ENCODE peak calls at places on chromosomes 2 and 18, in eight cellular contexts. One of them, this sample, is unnamed. For H3K36me3, the result is how much of the 10 kb centered on the place peaks cover.

GRCh38 chr18:40824291-40824690 is 1130.7 kb upstream of the PIK3C3 start:
- DNase-seq in right atrium auricular region: no peak
- DNase-seq in HCT116: no peak
- DNase-seq in endothelial cell of umbilical vein: no peak
- DNase-seq in breast epithelium: no peak
- DNase-seq in GM23338: no peak
- DNase-seq in left ventricle myocardium inferior: no peak
- DNase-seq in heart left ventricle: no peak
- DNase-seq in this sample: no peak

GRCh38 chr2:2719015-2719414 is 387.9 kb upstream of the MYT1L start:
- DNase-seq in HCT116: no peak
- DNase-seq in endothelial cell of umbilical vein: no peak
- DNase-seq in GM23338: no peak
- DNase-seq in left ventricle myocardium inferior: no peak
- DNase-seq in breast epithelium: no peak
- DNase-seq in heart left ventricle: no peak
- DNase-seq in right atrium auricular region: no peak
- DNase-seq in this sample: no peak

GRCh38 chr2:199907008-199907714 is 3.9 kb upstream of the C2orf69 start:
- DNase-seq in left ventricle myocardium inferior: no peak
- DNase-seq in breast epithelium: no peak
- DNase-seq in right atrium auricular region: no peak
- DNase-seq in heart left ventricle: no peak
- DNase-seq in GM23338: no peak
- DNase-seq in HCT116: no peak
- DNase-seq in endothelial cell of umbilical vein: no peak
- DNase-seq in this sample: no peak

GRCh38 chr2:83585250-83585649 is 873.8 kb downstream of the SUCLG1 start:
- DNase-seq in endothelial cell of umbilical vein: peak
- DNase-seq in heart left ventricle: no peak
- DNase-seq in HCT116: no peak
- DNase-seq in left ventricle myocardium inferior: no peak
- DNase-seq in right atrium auricular region: no peak
- DNase-seq in breast epithelium: no peak
- DNase-seq in GM23338: no peak
- DNase-seq in this sample: no peak

GRCh38 chr2:204625135-204625534 is 79.9 kb downstream of the PARD3B start:
- DNase-seq in breast epithelium: no peak
- DNase-seq in heart left ventricle: no peak
- DNase-seq in left ventricle myocardium inferior: no peak
- DNase-seq in endothelial cell of umbilical vein: peak
- DNase-seq in GM23338: peak
- DNase-seq in right atrium auricular region: no peak
- DNase-seq in HCT116: no peak
- DNase-seq in this sample: no peak

GRCh38 chr2:44833123-44834069 is 108.1 kb upstream of the SIX3 start:
- DNase-seq in left ventricle myocardium inferior: no peak
- DNase-seq in breast epithelium: no peak
- DNase-seq in right atrium auricular region: no peak
- DNase-seq in HCT116: no peak
- DNase-seq in GM23338: no peak
- DNase-seq in endothelial cell of umbilical vein: no peak
- DNase-seq in heart left ventricle: no peak
- DNase-seq in this sample: no peak

GRCh38 chr2:46034535-46034934 is 262.7 kb upstream of the EPAS1 start:
- DNase-seq in left ventricle myocardium inferior: peak
- DNase-seq in right atrium auricular region: no peak
- DNase-seq in heart left ventricle: peak
- DNase-seq in HCT116: no peak
- DNase-seq in breast epithelium: no peak
- DNase-seq in GM23338: no peak
- DNase-seq in endothelial cell of umbilical vein: peak
- DNase-seq in this sample: no peak

GRCh38 chr2:166375205-166375735 is 474 bp downstream of the SCN9A start:
- DNase-seq in endothelial cell of umbilical vein: peak
- DNase-seq in breast epithelium: no peak
- DNase-seq in right atrium auricular region: no peak
- DNase-seq in HCT116: no peak
- DNase-seq in heart left ventricle: no peak
- DNase-seq in GM23338: peak
- DNase-seq in left ventricle myocardium inferior: no peak
- DNase-seq in this sample: no peak

GRCh38 chr2:11417946-11418585 is 47.9 kb downstream of the E2F6 start:
- DNase-seq in heart left ventricle: no peak
- DNase-seq in HCT116: no peak
- DNase-seq in endothelial cell of umbilical vein: no peak
- DNase-seq in breast epithelium: no peak
- DNase-seq in GM23338: peak
- DNase-seq in right atrium auricular region: no peak
- DNase-seq in left ventricle myocardium inferior: no peak
- DNase-seq in this sample: no peak

GRCh38 chr2:23791030-23791429 is 135.9 kb downstream of the ATAD2B start:
- DNase-seq in right atrium auricular region: no peak
- DNase-seq in breast epithelium: no peak
- DNase-seq in GM23338: no peak
- DNase-seq in left ventricle myocardium inferior: no peak
- DNase-seq in heart left ventricle: no peak
- DNase-seq in endothelial cell of umbilical vein: peak
- DNase-seq in HCT116: no peak
- DNase-seq in this sample: no peak

GRCh38 chr18:9296233-9297006 is 38.2 kb upstream of the TWSG1 start:
- DNase-seq in endothelial cell of umbilical vein: no peak
- DNase-seq in heart left ventricle: no peak
- DNase-seq in breast epithelium: no peak
- DNase-seq in left ventricle myocardium inferior: no peak
- DNase-seq in right atrium auricular region: no peak
- DNase-seq in HCT116: no peak
- DNase-seq in GM23338: no peak
- DNase-seq in this sample: no peak

GRCh38 chr2:152647417-152648010 is 69.7 kb downstream of the PRPF40A start:
- DNase-seq in left ventricle myocardium inferior: peak
- DNase-seq in GM23338: peak
- DNase-seq in right atrium auricular region: no peak
- DNase-seq in breast epithelium: peak
- DNase-seq in HCT116: no peak
- DNase-seq in endothelial cell of umbilical vein: peak
- DNase-seq in heart left ventricle: peak
- DNase-seq in this sample: peak

GRCh38 chr2:280655-281110 is 7.2 kb downstream of the ALKAL2 start:
- DNase-seq in breast epithelium: no peak
- DNase-seq in right atrium auricular region: no peak
- DNase-seq in heart left ventricle: no peak
- DNase-seq in HCT116: no peak
- DNase-seq in left ventricle myocardium inferior: no peak
- DNase-seq in GM23338: no peak
- DNase-seq in endothelial cell of umbilical vein: no peak
- DNase-seq in this sample: no peak

GRCh38 chr2:241978670-241979069 is 109.1 kb downstream of the RTP5 start:
- DNase-seq in left ventricle myocardium inferior: no peak
- DNase-seq in endothelial cell of umbilical vein: no peak
- DNase-seq in heart left ventricle: no peak
- DNase-seq in breast epithelium: no peak
- DNase-seq in right atrium auricular region: no peak
- DNase-seq in GM23338: no peak
- DNase-seq in HCT116: no peak
- DNase-seq in this sample: no peak

GRCh38 chr2:96147593-96148201 is 2.5 kb upstream of the DUSP2 start:
- DNase-seq in GM23338: no peak
- DNase-seq in heart left ventricle: peak
- DNase-seq in endothelial cell of umbilical vein: no peak
- DNase-seq in right atrium auricular region: no peak
- DNase-seq in breast epithelium: no peak
- DNase-seq in left ventricle myocardium inferior: no peak
- DNase-seq in HCT116: no peak
- DNase-seq in this sample: no peak

GRCh38 chr2:96146151-96146880 is 1.1 kb upstream of the DUSP2 start:
- DNase-seq in GM23338: no peak
- DNase-seq in HCT116: no peak
- DNase-seq in right atrium auricular region: no peak
- DNase-seq in heart left ventricle: peak
- DNase-seq in left ventricle myocardium inferior: peak
- DNase-seq in breast epithelium: peak
- DNase-seq in endothelial cell of umbilical vein: no peak
- DNase-seq in this sample: no peak

GRCh38 chr2:96148410-96149217 is 3.4 kb upstream of the DUSP2 start:
- DNase-seq in heart left ventricle: peak
- DNase-seq in GM23338: peak
- DNase-seq in right atrium auricular region: peak
- DNase-seq in breast epithelium: peak
- DNase-seq in endothelial cell of umbilical vein: peak
- DNase-seq in HCT116: peak
- DNase-seq in left ventricle myocardium inferior: peak
- DNase-seq in this sample: peak

GRCh38 chr2:96145028-96145939 is at the start of gene DUSP2:
- DNase-seq in endothelial cell of umbilical vein: peak
- DNase-seq in heart left ventricle: peak
- DNase-seq in left ventricle myocardium inferior: peak
- DNase-seq in right atrium auricular region: peak
- DNase-seq in HCT116: peak
- DNase-seq in GM23338: peak
- DNase-seq in breast epithelium: peak
- DNase-seq in this sample: peak

DNA sequence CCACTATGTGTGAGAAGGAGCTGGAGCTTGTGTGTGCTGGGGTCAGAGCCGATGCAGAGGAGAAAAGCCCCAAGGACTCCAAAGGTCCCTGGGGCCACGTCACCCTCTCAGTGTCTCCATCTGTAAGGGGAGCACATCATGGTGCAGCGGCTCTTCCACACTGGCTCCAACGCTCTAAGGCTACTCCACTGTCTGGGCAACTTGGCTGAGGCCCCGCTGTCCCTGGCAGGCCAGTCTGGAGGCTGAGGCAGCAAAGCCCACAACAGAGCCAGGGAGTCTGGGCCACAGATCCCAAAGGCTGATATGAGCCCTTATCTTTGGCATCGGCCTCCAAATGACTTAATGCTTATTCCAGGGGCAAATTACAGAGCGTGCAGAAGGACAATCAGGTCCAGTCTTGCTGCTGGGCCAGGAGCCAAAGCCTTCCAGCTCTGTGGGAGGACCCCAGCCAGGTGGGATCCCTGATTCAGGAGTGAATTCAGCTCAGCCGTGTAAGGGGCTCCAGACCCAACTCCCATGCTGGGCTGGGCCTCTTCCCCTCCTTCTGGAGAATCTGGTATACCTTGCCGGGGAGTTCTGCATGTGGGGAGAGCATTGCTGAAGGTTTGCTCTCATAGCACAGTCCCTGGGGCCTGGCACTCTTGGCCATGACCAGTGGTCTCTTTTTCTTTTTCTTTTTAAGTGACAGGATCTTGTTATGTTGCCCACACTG is 1.8 kb upstream of the DUSP2 start:
- DNase-seq in HCT116: no peak
- DNase-seq in GM23338: no peak
- DNase-seq in endothelial cell of umbilical vein: no peak
- DNase-seq in left ventricle myocardium inferior: no peak
- DNase-seq in breast epithelium: no peak
- DNase-seq in heart left ventricle: peak
- DNase-seq in right atrium auricular region: no peak
- DNase-seq in this sample: no peak
- H3K4me3 ChIP-seq in HCT116: no peak
- H3K4me3 ChIP-seq in GM23338: no peak
- H3K4me3 ChIP-seq in endothelial cell of umbilical vein: no peak
- H3K4me3 ChIP-seq in left ventricle myocardium inferior: no peak
- H3K4me3 ChIP-seq in breast epithelium: peak
- H3K4me3 ChIP-seq in heart left ventricle: no peak
- H3K4me3 ChIP-seq in right atrium auricular region: no peak
- H3K4me3 ChIP-seq in this sample: no peak

GRCh38 chr2:222756362-222756831 is 84.9 kb downstream of the MOGAT1 start:
- DNase-seq in GM23338: no peak
- DNase-seq in HCT116: no peak
- DNase-seq in left ventricle myocardium inferior: no peak
- DNase-seq in heart left ventricle: no peak
- DNase-seq in endothelial cell of umbilical vein: no peak
- DNase-seq in right atrium auricular region: no peak
- DNase-seq in breast epithelium: no peak
- DNase-seq in this sample: no peak
- H3K36me3 ChIP-seq in GM23338: under half
- H3K36me3 ChIP-seq in HCT116: under half
- H3K36me3 ChIP-seq in left ventricle myocardium inferior: under half
- H3K36me3 ChIP-seq in heart left ventricle: under half
- H3K36me3 ChIP-seq in endothelial cell of umbilical vein: under half
- H3K36me3 ChIP-seq in right atrium auricular region: under half
- H3K36me3 ChIP-seq in breast epithelium: under half
- H3K36me3 ChIP-seq in this sample: under half

GRCh38 chr18:985301-985700 is 80.6 kb downstream of the ADCYAP1 start:
- DNase-seq in GM23338: peak
- DNase-seq in endothelial cell of umbilical vein: no peak
- DNase-seq in heart left ventricle: peak
- DNase-seq in left ventricle myocardium inferior: peak
- DNase-seq in breast epithelium: no peak
- DNase-seq in right atrium auricular region: no peak
- DNase-seq in HCT116: no peak
- DNase-seq in this sample: no peak
- H3K4me3 ChIP-seq in GM23338: peak
- H3K4me3 ChIP-seq in endothelial cell of umbilical vein: no peak
- H3K4me3 ChIP-seq in heart left ventricle: no peak
- H3K4me3 ChIP-seq in left ventricle myocardium inferior: no peak
- H3K4me3 ChIP-seq in breast epithelium: no peak
- H3K4me3 ChIP-seq in right atrium auricular region: no peak
- H3K4me3 ChIP-seq in HCT116: no peak
- H3K4me3 ChIP-seq in this sample: no peak

GRCh38 chr2:191265311-191266170 is 20.3 kb downstream of the MYO1B start:
- DNase-seq in breast epithelium: no peak
- DNase-seq in GM23338: no peak
- DNase-seq in left ventricle myocardium inferior: peak
- DNase-seq in heart left ventricle: peak
- DNase-seq in right atrium auricular region: no peak
- DNase-seq in endothelial cell of umbilical vein: no peak
- DNase-seq in HCT116: no peak
- DNase-seq in this sample: no peak

GRCh38 chr2:191262436-191262835 is 17.2 kb downstream of the MYO1B start:
- DNase-seq in heart left ventricle: no peak
- DNase-seq in GM23338: no peak
- DNase-seq in right atrium auricular region: no peak
- DNase-seq in endothelial cell of umbilical vein: no peak
- DNase-seq in left ventricle myocardium inferior: no peak
- DNase-seq in breast epithelium: no peak
- DNase-seq in HCT116: no peak
- DNase-seq in this sample: no peak

GRCh38 chr2:191263050-191263449 is 17.8 kb downstream of the MYO1B start:
- DNase-seq in heart left ventricle: no peak
- DNase-seq in HCT116: no peak
- DNase-seq in breast epithelium: no peak
- DNase-seq in left ventricle myocardium inferior: no peak
- DNase-seq in GM23338: no peak
- DNase-seq in endothelial cell of umbilical vein: no peak
- DNase-seq in right atrium auricular region: no peak
- DNase-seq in this sample: no peak

GRCh38 chr2:191266201-191266600 is 21.0 kb downstream of the MYO1B start:
- DNase-seq in breast epithelium: no peak
- DNase-seq in HCT116: no peak
- DNase-seq in heart left ventricle: no peak
- DNase-seq in endothelial cell of umbilical vein: no peak
- DNase-seq in GM23338: no peak
- DNase-seq in left ventricle myocardium inferior: no peak
- DNase-seq in right atrium auricular region: no peak
- DNase-seq in this sample: no peak

DNA sequence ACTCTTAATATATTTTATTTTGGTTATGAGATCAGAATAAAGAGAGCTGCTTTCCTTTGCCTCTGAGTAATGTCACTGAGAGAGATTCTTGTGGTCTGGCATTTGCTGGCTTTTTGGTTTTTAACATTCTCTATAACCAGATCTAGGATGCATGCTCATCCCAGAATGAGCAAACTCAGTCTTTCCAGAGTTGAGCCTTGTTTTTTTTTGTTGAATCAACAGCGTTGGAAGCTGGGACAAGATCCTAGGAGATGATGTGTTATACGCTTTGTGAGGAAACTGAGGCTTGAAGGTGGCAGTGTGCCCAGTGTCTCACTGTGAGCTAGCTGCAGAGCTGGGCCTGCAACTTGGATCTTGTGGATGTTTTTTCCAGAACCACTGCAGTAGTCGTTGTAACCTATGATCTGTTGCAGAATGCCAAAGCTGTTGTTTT is 19.5 kb downstream of the MYO1B start:
- DNase-seq in right atrium auricular region: no peak
- DNase-seq in GM23338: no peak
- DNase-seq in breast epithelium: no peak
- DNase-seq in heart left ventricle: no peak
- DNase-seq in HCT116: no peak
- DNase-seq in endothelial cell of umbilical vein: no peak
- DNase-seq in left ventricle myocardium inferior: no peak
- DNase-seq in this sample: no peak
- H3K36me3 ChIP-seq in right atrium auricular region: under half
- H3K36me3 ChIP-seq in GM23338: under half
- H3K36me3 ChIP-seq in breast epithelium: under half
- H3K36me3 ChIP-seq in heart left ventricle: under half
- H3K36me3 ChIP-seq in HCT116: under half
- H3K36me3 ChIP-seq in endothelial cell of umbilical vein: under half
- H3K36me3 ChIP-seq in left ventricle myocardium inferior: under half
- H3K36me3 ChIP-seq in this sample: under half